ENCODE peak calls at places on chromosomes 12 and 14, in nine cellular contexts. D is Panc1, Z is neural crest cell, C is tibial artery, P is bronchial epithelial cell, E is psoas muscle, N is left ventricle myocardium inferior, L is A549, O is uterus. Q is an unnamed sample.

GRCh38 chr12:121057794-121058193 is 18.7 kb upstream of the OASL start:
- DNase-seq in C (no peak), O (no peak), Z (no peak), L (no peak), E (no peak), P (no peak), D (no peak), N (no peak), Q (no peak)

GRCh38 chr14:101357038-101357437 is 204.3 kb upstream of the DIO3 start:
- DNase-seq in O (no peak), C (no peak), P (no peak), N (no peak), L (no peak), D (no peak), Z (no peak), E (no peak), Q (no peak)

GRCh38 chr14:62501021-62501750 is 544.1 kb downstream of the KCNH5 start:
- DNase-seq in C (no peak), P (peak; percentile 83), D (no peak), L (no peak), O (no peak), E (no peak), Z (no peak), N (no peak), Q (no peak)

GRCh38 chr12:45674583-45674982 is 54.9 kb upstream of the ARID2 start:
- DNase-seq in N (peak; percentile 36), E (peak; percentile 16), L (no peak), O (peak; percentile 42), C (peak; percentile 54), D (peak; percentile 13), Z (no peak), P (peak; percentile 92), Q (no peak)

GRCh38 chr12:15558915-15559528 is 230.2 kb downstream of the EPS8 start:
- DNase-seq in N (no peak), C (no peak), O (no peak), E (no peak), D (no peak), Z (no peak), L (no peak), P (peak; percentile 79), Q (no peak)

GRCh38 chr12:55693323-55694187 is 14.1 kb downstream of the ITGA7 start:
- DNase-seq in N (no peak), P (no peak), E (no peak), D (no peak), Z (no peak), L (no peak), O (no peak), C (no peak), Q (no peak)

GRCh38 chr14:103846569-103847438 is 571 bp downstream of the PPP1R13B start:
- DNase-seq in D (no peak), C (no peak), E (peak; percentile 57), N (peak; percentile 57), L (no peak), P (peak; percentile 22), Z (no peak), O (no peak), Q (peak; percentile 30)

GRCh38 chr14:89827260-89827659 is 127.3 kb downstream of the EFCAB11 start:
- DNase-seq in O (no peak), P (no peak), C (peak; percentile 22), E (no peak), D (no peak), L (no peak), N (no peak), Z (no peak), Q (no peak)

GRCh38 chr14:93035585-93035916 is 80.2 kb downstream of the ITPK1 start:
- DNase-seq in N (no peak), P (no peak), D (no peak), Z (no peak), E (no peak), C (no peak), L (no peak), O (no peak), Q (no peak)

GRCh38 chr12:49872781-49873181 is 29.9 kb upstream of the BCDIN3D start:
- DNase-seq in O (peak; percentile 20), C (no peak), L (no peak), Z (no peak), D (no peak), N (no peak), E (no peak), P (peak; percentile 7), Q (no peak)

GRCh38 chr12:7146228-7146627 is 16.1 kb downstream of the CLSTN3 start:
- DNase-seq in C (no peak), L (no peak), E (no peak), N (no peak), D (no peak), O (no peak), Z (no peak), P (no peak), Q (no peak)

GRCh38 chr12:15541996-15542631 is 219.8 kb downstream of the PTPRO start:
- DNase-seq in P (no peak), O (no peak), C (no peak), D (no peak), E (no peak), N (no peak), L (no peak), Z (no peak), Q (no peak)

GRCh38 chr12:68267892-68268396 is 14.5 kb upstream of the IL22 start:
- DNase-seq in L (no peak), O (no peak), P (no peak), N (no peak), C (no peak), Z (no peak), E (no peak), D (no peak), Q (no peak)

GRCh38 chr14:104092931-104093365 is 7.4 kb downstream of the ASPG start:
- DNase-seq in Z (no peak), D (no peak), C (no peak), N (peak; percentile 8), P (no peak), E (no peak), L (no peak), O (no peak), Q (no peak)

GRCh38 chr12:58249610-58250009 is 308.2 kb downstream of the ATP23 start:
- DNase-seq in D (no peak), C (no peak), E (no peak), Z (no peak), O (no peak), L (no peak), N (no peak), P (no peak), Q (peak; percentile 20)

GRCh38 chr14:68966872-68967301 is 12.2 kb downstream of the ACTN1 start:
- DNase-seq in L (no peak), C (no peak), P (no peak), O (no peak), N (no peak), Z (no peak), D (no peak), E (no peak), Q (no peak)

GRCh38 chr14:79161576-79161975 is 991.4 kb downstream of the NRXN3 start:
- DNase-seq in O (no peak), L (no peak), D (no peak), P (peak; percentile 33), Z (peak; percentile 53), E (no peak), C (no peak), N (no peak), Q (peak; percentile 79)

GRCh38 chr12:27083861-27084271 is 1.5 kb upstream of the C12orf71 start:
- DNase-seq in C (peak; percentile 25), Z (peak; percentile 17), P (no peak), L (no peak), N (no peak), E (no peak), D (no peak), O (no peak), Q (peak; percentile 5)

DNA sequence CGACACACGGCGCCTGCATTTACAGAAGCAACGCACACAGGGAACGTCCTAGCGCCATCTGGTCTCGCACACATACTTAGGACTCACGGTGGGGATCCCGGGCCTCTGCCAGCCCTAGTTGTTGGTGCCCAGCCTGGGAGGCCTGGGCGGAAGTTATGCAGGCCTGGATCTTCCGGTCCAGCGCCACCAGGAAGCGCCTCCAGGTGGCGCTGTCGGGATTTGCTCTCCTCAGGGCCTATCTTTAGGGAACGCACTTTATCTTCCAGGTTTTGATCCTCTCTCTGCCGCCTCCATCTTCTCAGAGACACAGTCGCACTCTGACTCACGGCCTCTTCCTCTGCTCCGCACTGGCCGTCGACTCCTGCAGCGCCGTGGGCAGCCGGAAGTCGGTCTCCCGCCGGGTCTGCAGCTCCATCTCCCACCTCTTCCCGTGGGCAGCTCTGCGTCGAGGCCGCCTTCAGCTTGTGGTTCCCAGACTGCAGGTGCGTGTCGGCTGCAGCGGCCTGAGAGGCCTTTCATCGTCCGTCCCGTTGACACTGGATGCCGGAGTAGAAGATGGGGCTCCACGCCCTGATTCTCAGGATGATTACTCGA is 760.4 kb downstream of the TMEM121 start:
- DNase-seq in D (no peak), E (no peak), L (no peak), C (no peak), N (no peak), Z (no peak), P (no peak), O (no peak), Q (no peak)
- TF ChIP-seq CTCF in D (peak; percentile 65), E (no peak), L (peak; percentile 7), C (no peak), N (no peak), Z (no peak), P (no peak), O (no peak), Q (no peak)

DNA sequence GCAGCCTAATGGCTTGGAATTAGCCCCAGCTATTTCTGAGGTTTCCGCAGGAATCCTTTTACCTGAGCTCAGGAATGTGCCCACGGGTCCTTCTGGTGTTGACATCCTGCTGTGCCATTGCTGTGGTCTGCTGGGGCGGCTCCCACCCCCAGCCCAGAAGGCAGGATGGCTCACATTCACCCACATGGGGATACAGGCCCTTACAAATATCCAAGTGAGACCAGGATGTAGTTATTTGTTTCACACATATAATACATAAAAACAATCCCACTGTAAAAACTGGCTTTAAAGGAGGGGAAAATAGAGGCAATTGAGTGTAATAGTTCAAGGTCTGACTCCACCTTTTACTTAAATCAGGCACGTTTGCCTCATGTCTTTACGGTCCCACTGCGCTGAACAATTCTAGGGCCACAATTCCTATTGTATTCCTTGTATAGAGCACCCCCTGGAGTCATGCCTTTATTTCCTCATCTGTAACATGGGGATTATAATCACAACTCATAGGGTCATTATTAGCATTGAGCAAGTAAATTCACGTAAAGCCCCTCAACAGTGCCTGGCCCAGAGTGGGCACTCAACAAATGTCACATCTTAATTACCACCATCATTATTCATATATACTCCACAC is 57.2 kb upstream of the FICD start:
- DNase-seq in L (no peak), P (no peak), N (no peak), O (no peak), D (no peak), E (no peak), C (no peak), Z (no peak), Q (no peak)
- TF ChIP-seq CTCF in L (no peak), P (no peak), N (no peak), O (no peak), D (no peak), E (no peak), C (no peak), Z (no peak), Q (no peak)

GRCh38 chr14:39641224-39641623 is 209.0 kb upstream of the FBXO33 start:
- DNase-seq in N (no peak), D (no peak), L (no peak), Z (no peak), E (no peak), C (no peak), P (no peak), O (no peak), Q (no peak)
- TF ChIP-seq CTCF in N (no peak), D (no peak), L (no peak), Z (no peak), E (no peak), C (no peak), P (no peak), O (no peak), Q (no peak)

GRCh38 chr12:11941601-11942360 is 129.0 kb upstream of the BCL2L14 start:
- DNase-seq in D (no peak), O (no peak), N (no peak), Z (no peak), L (no peak), E (no peak), P (peak; percentile 93), C (no peak), Q (no peak)
- TF ChIP-seq CTCF in D (no peak), O (no peak), N (no peak), Z (no peak), L (no peak), E (no peak), P (no peak), C (no peak), Q (no peak)

Q was measured in nephron progenitor cell.